ENCODE peak calls at places on chromosomes 3 and 15, in seven cellular contexts. E, S, Y, C, N, L and W are unnamed samples.

GRCh38 chr3:189270248-189270832 is 98.6 kb downstream of the TPRG1 start:
- DNase-seq in N (no peak), Y (peak), S (peak), L (peak), E (peak), C (peak), W (no peak)

GRCh38 chr3:51819709-51820406 is 40.8 kb upstream of the IQCF6 start:
- DNase-seq in E (no peak), S (no peak), L (peak), C (no peak), Y (no peak), N (no peak), W (no peak)

GRCh38 chr3:149153402-149153801 is 24.0 kb downstream of the HPS3 start:
- DNase-seq in N (no peak), E (no peak), Y (no peak), S (no peak), L (no peak), C (no peak), W (no peak)

GRCh38 chr15:38038659-38039442 is 104.4 kb downstream of the TMCO5A start:
- DNase-seq in N (no peak), S (no peak), Y (no peak), C (no peak), L (no peak), E (no peak), W (no peak)

GRCh38 chr3:180116658-180117057 is 79.9 kb upstream of the PEX5L start:
- DNase-seq in S (no peak), N (no peak), Y (no peak), C (no peak), E (no peak), L (no peak), W (no peak)

GRCh38 chr3:179036226-179036625 is 35.4 kb downstream of the ZMAT3 start:
- DNase-seq in N (no peak), Y (no peak), E (no peak), C (no peak), S (no peak), L (no peak), W (no peak)

GRCh38 chr15:81163961-81164800 is 30.1 kb downstream of the CFAP161 start:
- DNase-seq in Y (no peak), S (no peak), L (peak), C (no peak), E (no peak), N (no peak), W (no peak)

GRCh38 chr3:162021206-162021605 is 524.6 kb downstream of the OTOL1 start:
- DNase-seq in S (no peak), L (no peak), C (no peak), Y (no peak), N (no peak), E (no peak), W (no peak)

GRCh38 chr15:37102315-37103021 is 2.1 kb upstream of the MEIS2 start:
- DNase-seq in N (no peak), S (no peak), E (no peak), L (no peak), Y (no peak), C (no peak), W (no peak)

GRCh38 chr15:84816694-84817460 is at the start of gene ALPK3:
- DNase-seq in S (no peak), L (no peak), N (no peak), E (no peak), C (no peak), Y (no peak), W (no peak)

GRCh38 chr3:131619821-131620220 is 117.0 kb upstream of the MRPL3 start:
- DNase-seq in C (no peak), Y (no peak), L (no peak), N (no peak), S (no peak), E (no peak), W (no peak)

GRCh38 chr15:70264738-70265465 is 167.2 kb upstream of the TLE3 start:
- DNase-seq in S (no peak), C (no peak), E (no peak), Y (no peak), N (no peak), L (no peak), W (no peak)

GRCh38 chr3:65448120-65448519 is 590.6 kb downstream of the MAGI1 start:
- DNase-seq in E (peak), L (no peak), N (no peak), C (no peak), S (no peak), Y (no peak), W (no peak)

GRCh38 chr3:113287111-113287817 is 75.9 kb downstream of the BOC start:
- DNase-seq in C (no peak), S (no peak), N (no peak), Y (peak), E (no peak), L (no peak), W (no peak)